ENCODE peak calls at places on chromosome 3, in five cellular contexts. One of them, this sample, is unnamed.

GRCh38 chr3:16280671-16281070 is 15.7 kb downstream of the OXNAD1 start:
- DNase-seq in fibroblast of lung: no peak
- DNase-seq in GM23338: no peak
- DNase-seq in ovary: no peak
- DNase-seq in CD8-positive, alpha-beta T cell: no peak
- DNase-seq in this sample: no peak

GRCh38 chr3:57281710-57282109 is 10.8 kb downstream of the ASB14 start:
- DNase-seq in fibroblast of lung: no peak
- DNase-seq in GM23338: no peak
- DNase-seq in ovary: no peak
- DNase-seq in CD8-positive, alpha-beta T cell: no peak
- DNase-seq in this sample: peak

GRCh38 chr3:102536479-102536878 is 101.7 kb downstream of the ZPLD1 start:
- DNase-seq in fibroblast of lung: peak
- DNase-seq in GM23338: peak
- DNase-seq in ovary: no peak
- DNase-seq in CD8-positive, alpha-beta T cell: no peak
- DNase-seq in this sample: peak

GRCh38 chr3:6861331-6861988 is 545 bp downstream of the GRM7 start:
- DNase-seq in fibroblast of lung: no peak
- DNase-seq in GM23338: no peak
- DNase-seq in ovary: no peak
- DNase-seq in CD8-positive, alpha-beta T cell: no peak
- DNase-seq in this sample: no peak

GRCh38 chr3:193130576-193130975 is 110.4 kb upstream of the PLAAT1 start:
- DNase-seq in fibroblast of lung: no peak
- DNase-seq in GM23338: no peak
- DNase-seq in ovary: no peak
- DNase-seq in CD8-positive, alpha-beta T cell: no peak
- DNase-seq in this sample: no peak

GRCh38 chr3:193660698-193661400 is 67.8 kb downstream of the OPA1 start:
- DNase-seq in fibroblast of lung: no peak
- DNase-seq in GM23338: peak
- DNase-seq in ovary: no peak
- DNase-seq in CD8-positive, alpha-beta T cell: no peak
- DNase-seq in this sample: no peak

GRCh38 chr3:149085828-149086231 is 503 bp downstream of the HLTF start:
- DNase-seq in fibroblast of lung: peak
- DNase-seq in GM23338: peak
- DNase-seq in ovary: no peak
- DNase-seq in CD8-positive, alpha-beta T cell: no peak
- DNase-seq in this sample: peak

GRCh38 chr3:188507244-188507720 is 353.3 kb downstream of the LPP start:
- DNase-seq in fibroblast of lung: peak
- DNase-seq in GM23338: peak
- DNase-seq in ovary: no peak
- DNase-seq in CD8-positive, alpha-beta T cell: no peak
- DNase-seq in this sample: peak

GRCh38 chr3:156750191-156750873 is 75.8 kb upstream of the LEKR1 start:
- DNase-seq in fibroblast of lung: peak
- DNase-seq in GM23338: no peak
- DNase-seq in ovary: no peak
- DNase-seq in CD8-positive, alpha-beta T cell: no peak
- DNase-seq in this sample: peak

GRCh38 chr3:52006017-52006819 is 10.5 kb upstream of the RPL29 start:
- DNase-seq in fibroblast of lung: no peak
- DNase-seq in GM23338: no peak
- DNase-seq in ovary: no peak
- DNase-seq in CD8-positive, alpha-beta T cell: no peak
- DNase-seq in this sample: no peak

GRCh38 chr3:16811950-16812349 is 72.8 kb upstream of the PLCL2 start:
- DNase-seq in fibroblast of lung: no peak
- DNase-seq in GM23338: no peak
- DNase-seq in ovary: no peak
- DNase-seq in CD8-positive, alpha-beta T cell: no peak
- DNase-seq in this sample: no peak

GRCh38 chr3:69542265-69543079 is 156.6 kb upstream of the FRMD4B start:
- DNase-seq in fibroblast of lung: peak
- DNase-seq in GM23338: peak
- DNase-seq in ovary: peak
- DNase-seq in CD8-positive, alpha-beta T cell: no peak
- DNase-seq in this sample: no peak

GRCh38 chr3:123372789-123373534 is 75.9 kb downstream of the ADCY5 start:
- DNase-seq in fibroblast of lung: no peak
- DNase-seq in GM23338: no peak
- DNase-seq in ovary: no peak
- DNase-seq in CD8-positive, alpha-beta T cell: no peak
- DNase-seq in this sample: no peak

GRCh38 chr3:154122096-154122911 is 1.1 kb downstream of the ARHGEF26 start:
- DNase-seq in fibroblast of lung: no peak
- DNase-seq in GM23338: peak
- DNase-seq in ovary: peak
- DNase-seq in CD8-positive, alpha-beta T cell: no peak
- DNase-seq in this sample: no peak

GRCh38 chr3:13565581-13566461 is 16.9 kb downstream of the FBLN2 start:
- DNase-seq in fibroblast of lung: no peak
- DNase-seq in GM23338: no peak
- DNase-seq in ovary: no peak
- DNase-seq in CD8-positive, alpha-beta T cell: no peak
- DNase-seq in this sample: no peak

GRCh38 chr3:36871379-36872126 is 73.3 kb downstream of the TRANK1 start:
- DNase-seq in fibroblast of lung: no peak
- DNase-seq in GM23338: peak
- DNase-seq in ovary: no peak
- DNase-seq in CD8-positive, alpha-beta T cell: no peak
- DNase-seq in this sample: no peak

GRCh38 chr3:69944931-69945493 is 54.5 kb upstream of the SAMMSON start:
- DNase-seq in fibroblast of lung: no peak
- DNase-seq in GM23338: no peak
- DNase-seq in ovary: no peak
- DNase-seq in CD8-positive, alpha-beta T cell: no peak
- DNase-seq in this sample: no peak

GRCh38 chr3:129626744-129627349 is 20.4 kb upstream of the PLXND1 start:
- DNase-seq in fibroblast of lung: peak
- DNase-seq in GM23338: peak
- DNase-seq in ovary: peak
- DNase-seq in CD8-positive, alpha-beta T cell: peak
- DNase-seq in this sample: peak

GRCh38 chr3:121844892-121845291 is 9.9 kb downstream of the EAF2 start:
- DNase-seq in fibroblast of lung: no peak
- DNase-seq in GM23338: no peak
- DNase-seq in ovary: no peak
- DNase-seq in CD8-positive, alpha-beta T cell: no peak
- DNase-seq in this sample: no peak

GRCh38 chr3:160698806-160699205 is 21.8 kb downstream of the ARL14 start:
- DNase-seq in fibroblast of lung: no peak
- DNase-seq in GM23338: no peak
- DNase-seq in ovary: no peak
- DNase-seq in CD8-positive, alpha-beta T cell: no peak
- DNase-seq in this sample: no peak

GRCh38 chr3:78148986-78149717 is 1109.3 kb downstream of the ROBO2 start:
- DNase-seq in fibroblast of lung: peak
- DNase-seq in GM23338: no peak
- DNase-seq in ovary: no peak
- DNase-seq in CD8-positive, alpha-beta T cell: no peak
- DNase-seq in this sample: no peak

GRCh38 chr3:136055491-136055890 is 90.0 kb downstream of the PPP2R3A start:
- DNase-seq in fibroblast of lung: no peak
- DNase-seq in GM23338: no peak
- DNase-seq in ovary: no peak
- DNase-seq in CD8-positive, alpha-beta T cell: no peak
- DNase-seq in this sample: no peak

GRCh38 chr3:178513539-178514410 is 22.5 kb upstream of the KCNMB2 start:
- DNase-seq in fibroblast of lung: peak
- DNase-seq in GM23338: no peak
- DNase-seq in ovary: peak
- DNase-seq in CD8-positive, alpha-beta T cell: no peak
- DNase-seq in this sample: peak

GRCh38 chr3:111373861-111374260 is 168.1 kb upstream of the CD96 start:
- DNase-seq in fibroblast of lung: no peak
- DNase-seq in GM23338: no peak
- DNase-seq in ovary: no peak
- DNase-seq in CD8-positive, alpha-beta T cell: no peak
- DNase-seq in this sample: no peak

GRCh38 chr3:193771736-193772135 is 178.7 kb downstream of the OPA1 start:
- DNase-seq in fibroblast of lung: no peak
- DNase-seq in GM23338: no peak
- DNase-seq in ovary: no peak
- DNase-seq in CD8-positive, alpha-beta T cell: no peak
- DNase-seq in this sample: no peak

GRCh38 chr3:73461582-73461981 is 163.2 kb downstream of the PDZRN3 start:
- DNase-seq in fibroblast of lung: peak
- DNase-seq in GM23338: no peak
- DNase-seq in ovary: no peak
- DNase-seq in CD8-positive, alpha-beta T cell: no peak
- DNase-seq in this sample: peak

DNA sequence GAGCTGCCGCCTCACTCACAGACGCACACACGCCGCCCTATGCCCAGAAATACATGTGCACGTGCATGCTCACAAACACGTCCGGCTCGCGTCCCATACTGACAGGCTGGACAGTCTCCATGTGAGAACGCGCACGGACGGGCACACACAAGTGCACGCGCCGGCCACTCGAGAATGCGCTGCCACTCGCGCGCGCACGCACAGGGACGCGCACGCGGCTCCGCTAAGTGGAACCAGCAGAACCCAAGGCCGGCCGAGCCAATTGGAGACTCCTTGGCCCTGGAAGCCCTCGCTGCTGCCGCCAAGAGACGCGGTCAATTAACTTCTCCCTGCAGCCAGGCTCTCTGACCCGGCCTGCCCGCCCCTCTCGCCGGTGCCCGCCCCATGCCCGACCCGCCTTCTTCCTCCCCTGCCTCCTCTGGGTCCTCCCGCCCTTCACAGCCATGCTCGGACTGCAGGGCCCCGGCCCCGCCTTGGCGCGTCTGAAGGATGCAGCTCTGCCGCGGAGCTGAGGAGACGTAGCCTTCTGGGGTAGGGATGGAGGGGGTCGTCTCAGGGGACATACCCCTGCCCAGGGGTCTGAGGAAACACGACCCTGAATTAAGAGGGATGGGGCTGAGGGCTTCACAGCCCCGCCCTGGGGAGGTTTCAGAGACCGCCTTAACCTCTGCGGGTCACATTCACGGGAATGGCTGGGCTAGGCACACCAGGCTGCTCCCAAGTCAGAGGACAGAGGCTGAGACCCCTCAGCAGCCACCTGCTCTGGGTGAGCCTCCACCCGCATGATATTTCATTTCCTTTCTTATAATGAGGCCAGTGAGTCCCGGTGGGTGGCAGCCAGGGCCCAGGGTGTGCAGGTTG is 15.0 kb downstream of the PTH1R start:
- DNase-seq in fibroblast of lung: peak
- DNase-seq in GM23338: peak
- DNase-seq in ovary: peak
- DNase-seq in CD8-positive, alpha-beta T cell: no peak
- DNase-seq in this sample: peak
- H3K4me3 ChIP-seq in fibroblast of lung: peak
- H3K4me3 ChIP-seq in GM23338: peak
- H3K4me3 ChIP-seq in ovary: peak
- H3K4me3 ChIP-seq in CD8-positive, alpha-beta T cell: peak
- H3K4me3 ChIP-seq in this sample: peak

GRCh38 chr3:108091498-108092259 is 848 bp upstream of the CD47 start:
- DNase-seq in fibroblast of lung: no peak
- DNase-seq in GM23338: peak
- DNase-seq in ovary: no peak
- DNase-seq in CD8-positive, alpha-beta T cell: peak
- DNase-seq in this sample: no peak

GRCh38 chr3:108088697-108089096 is 2.1 kb downstream of the CD47 start:
- DNase-seq in fibroblast of lung: peak
- DNase-seq in GM23338: no peak
- DNase-seq in ovary: no peak
- DNase-seq in CD8-positive, alpha-beta T cell: no peak
- DNase-seq in this sample: no peak

GRCh38 chr3:108089544-108089943 is 1.3 kb downstream of the CD47 start:
- DNase-seq in fibroblast of lung: peak
- DNase-seq in GM23338: peak
- DNase-seq in ovary: no peak
- DNase-seq in CD8-positive, alpha-beta T cell: no peak
- DNase-seq in this sample: no peak

GRCh38 chr3:108090701-108091497 is at the start of gene CD47:
- DNase-seq in fibroblast of lung: peak
- DNase-seq in GM23338: peak
- DNase-seq in ovary: peak
- DNase-seq in CD8-positive, alpha-beta T cell: peak
- DNase-seq in this sample: peak

GRCh38 chr3:108090066-108090700 is 648 bp downstream of the CD47 start:
- DNase-seq in fibroblast of lung: peak
- DNase-seq in GM23338: peak
- DNase-seq in ovary: peak
- DNase-seq in CD8-positive, alpha-beta T cell: peak
- DNase-seq in this sample: peak
- TF ChIP-seq CTCF in fibroblast of lung: no peak
- TF ChIP-seq CTCF in GM23338: no peak
- TF ChIP-seq CTCF in ovary: no peak
- TF ChIP-seq CTCF in CD8-positive, alpha-beta T cell: no peak
- TF ChIP-seq CTCF in this sample: no peak

DNA sequence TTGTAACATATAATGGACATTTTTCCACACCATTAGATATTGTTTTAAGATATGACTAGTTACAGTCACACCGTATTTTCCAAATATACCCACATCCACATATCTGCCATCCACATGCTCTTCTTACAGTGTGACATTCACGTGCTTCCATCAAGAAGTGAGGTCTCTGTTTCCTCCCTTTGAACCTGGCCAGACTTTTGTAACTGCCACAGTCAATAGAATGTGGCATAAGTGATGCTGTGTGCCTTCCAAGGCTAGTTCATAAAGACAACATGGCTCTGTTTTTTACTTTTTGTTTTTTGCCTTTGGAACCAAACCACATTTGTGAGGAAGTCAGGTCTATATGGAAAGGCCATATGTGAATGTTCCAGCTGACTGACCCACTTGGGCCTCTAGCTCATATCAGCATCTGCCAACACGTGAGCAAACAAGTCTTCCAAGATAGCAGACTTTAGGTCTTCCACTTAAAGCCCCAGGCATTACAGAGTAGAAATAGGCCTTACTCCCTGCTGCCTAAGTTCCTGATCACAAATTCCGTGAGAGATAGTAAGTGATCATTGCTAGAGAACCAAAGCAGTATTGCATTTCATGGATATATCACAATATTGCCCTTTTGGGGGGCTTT is 27.1 kb downstream of the EIF1B start:
- DNase-seq in fibroblast of lung: no peak
- DNase-seq in GM23338: no peak
- DNase-seq in ovary: no peak
- DNase-seq in CD8-positive, alpha-beta T cell: no peak
- DNase-seq in this sample: no peak
- H3K4me3 ChIP-seq in fibroblast of lung: no peak
- H3K4me3 ChIP-seq in GM23338: no peak
- H3K4me3 ChIP-seq in ovary: no peak
- H3K4me3 ChIP-seq in CD8-positive, alpha-beta T cell: no peak
- H3K4me3 ChIP-seq in this sample: no peak

DNA sequence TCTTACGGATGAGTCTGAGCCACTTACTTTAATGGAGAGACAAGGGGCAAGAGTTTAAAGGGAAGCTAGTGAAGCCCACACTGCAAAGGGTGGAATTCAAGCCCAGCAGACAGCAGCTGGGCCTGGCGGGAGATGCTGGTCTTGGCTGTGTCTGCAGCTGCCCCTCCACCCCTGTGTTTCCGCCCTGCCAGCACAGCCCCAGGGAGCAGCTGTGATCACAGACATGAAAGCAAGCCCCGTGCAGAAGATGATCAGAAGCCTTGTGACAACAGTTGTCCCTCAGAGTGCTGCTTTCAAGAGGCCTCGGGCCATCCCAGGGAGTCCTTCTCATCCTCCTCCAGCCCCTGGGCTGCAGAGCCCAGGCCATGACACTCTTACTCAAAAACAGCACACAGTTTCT is 24.2 kb upstream of the SLC6A1 start:
- DNase-seq in fibroblast of lung: no peak
- DNase-seq in GM23338: peak
- DNase-seq in ovary: no peak
- DNase-seq in CD8-positive, alpha-beta T cell: no peak
- DNase-seq in this sample: no peak
- TF ChIP-seq CTCF in fibroblast of lung: no peak
- TF ChIP-seq CTCF in GM23338: no peak
- TF ChIP-seq CTCF in ovary: no peak
- TF ChIP-seq CTCF in CD8-positive, alpha-beta T cell: no peak
- TF ChIP-seq CTCF in this sample: no peak

This sample was measured in fibroblast of pulmonary artery.